ENCODE peak calls at places on chromosome 5, in seven cellular contexts. One of them, this sample, is unnamed.

GRCh38 chr5:135112008-135112670 is 78.1 kb upstream of the PITX1 start:
- DNase-seq in EL: no peak
- DNase-seq in GM04503: no peak
- DNase-seq in mucosa of gallbladder: no peak
- DNase-seq in upper lobe of right lung: peak; percentile 4
- DNase-seq in H9: no peak
- DNase-seq in SK-N-DZ: no peak
- DNase-seq in this sample: no peak

GRCh38 chr5:29229461-29229860 is 1964.0 kb upstream of the CDH6 start:
- DNase-seq in EL: no peak
- DNase-seq in GM04503: no peak
- DNase-seq in mucosa of gallbladder: no peak
- DNase-seq in upper lobe of right lung: no peak
- DNase-seq in H9: no peak
- DNase-seq in SK-N-DZ: no peak
- DNase-seq in this sample: no peak

GRCh38 chr5:95842955-95843544 is 20.5 kb upstream of the GLRX start:
- DNase-seq in EL: peak; percentile 86
- DNase-seq in GM04503: no peak
- DNase-seq in mucosa of gallbladder: peak; percentile 68
- DNase-seq in upper lobe of right lung: peak; percentile 90
- DNase-seq in H9: peak; percentile 57
- DNase-seq in SK-N-DZ: peak; percentile 68
- DNase-seq in this sample: peak; percentile 76

GRCh38 chr5:117337064-117337749 is 762.6 kb upstream of the SEMA6A start:
- DNase-seq in EL: no peak
- DNase-seq in GM04503: no peak
- DNase-seq in mucosa of gallbladder: no peak
- DNase-seq in upper lobe of right lung: no peak
- DNase-seq in H9: no peak
- DNase-seq in SK-N-DZ: no peak
- DNase-seq in this sample: no peak

GRCh38 chr5:19322716-19323485 is 665.1 kb downstream of the CDH18 start:
- DNase-seq in EL: peak; percentile 21
- DNase-seq in GM04503: no peak
- DNase-seq in mucosa of gallbladder: no peak
- DNase-seq in upper lobe of right lung: no peak
- DNase-seq in H9: no peak
- DNase-seq in SK-N-DZ: no peak
- DNase-seq in this sample: no peak

GRCh38 chr5:72166070-72166979 is 59.0 kb downstream of the MAP1B start:
- DNase-seq in EL: no peak
- DNase-seq in GM04503: no peak
- DNase-seq in mucosa of gallbladder: peak; percentile 27
- DNase-seq in upper lobe of right lung: no peak
- DNase-seq in H9: peak; percentile 49
- DNase-seq in SK-N-DZ: peak; percentile 96
- DNase-seq in this sample: no peak

GRCh38 chr5:532521-533242 is 8.4 kb upstream of the SLC9A3 start:
- DNase-seq in EL: no peak
- DNase-seq in GM04503: no peak
- DNase-seq in mucosa of gallbladder: no peak
- DNase-seq in upper lobe of right lung: peak; percentile 53
- DNase-seq in H9: no peak
- DNase-seq in SK-N-DZ: no peak
- DNase-seq in this sample: no peak

GRCh38 chr5:2003690-2004365 is 121.1 kb upstream of the IRX4 start:
- DNase-seq in EL: no peak
- DNase-seq in GM04503: no peak
- DNase-seq in mucosa of gallbladder: no peak
- DNase-seq in upper lobe of right lung: no peak
- DNase-seq in H9: no peak
- DNase-seq in SK-N-DZ: no peak
- DNase-seq in this sample: no peak

GRCh38 chr5:149549461-149550266 is 1.6 kb downstream of the CSNK1A1 start:
- DNase-seq in EL: peak; percentile 59
- DNase-seq in GM04503: no peak
- DNase-seq in mucosa of gallbladder: no peak
- DNase-seq in upper lobe of right lung: no peak
- DNase-seq in H9: peak; percentile 50
- DNase-seq in SK-N-DZ: peak; percentile 8
- DNase-seq in this sample: peak; percentile 66

GRCh38 chr5:67966712-67967111 is 248.8 kb upstream of the PIK3R1 start:
- DNase-seq in EL: no peak
- DNase-seq in GM04503: no peak
- DNase-seq in mucosa of gallbladder: no peak
- DNase-seq in upper lobe of right lung: no peak
- DNase-seq in H9: no peak
- DNase-seq in SK-N-DZ: no peak
- DNase-seq in this sample: no peak

GRCh38 chr5:39176740-39177628 is 42.4 kb downstream of the FYB1 start:
- DNase-seq in EL: no peak
- DNase-seq in GM04503: no peak
- DNase-seq in mucosa of gallbladder: no peak
- DNase-seq in upper lobe of right lung: no peak
- DNase-seq in H9: no peak
- DNase-seq in SK-N-DZ: no peak
- DNase-seq in this sample: no peak

GRCh38 chr5:142981886-142982820 is 212.0 kb downstream of the ARHGAP26 start:
- DNase-seq in EL: peak; percentile 82
- DNase-seq in GM04503: no peak
- DNase-seq in mucosa of gallbladder: peak; percentile 89
- DNase-seq in upper lobe of right lung: peak; percentile 87
- DNase-seq in H9: no peak
- DNase-seq in SK-N-DZ: no peak
- DNase-seq in this sample: peak; percentile 90

GRCh38 chr5:150441813-150442698 is 7.5 kb downstream of the RPS14 start:
- DNase-seq in EL: no peak
- DNase-seq in GM04503: no peak
- DNase-seq in mucosa of gallbladder: no peak
- DNase-seq in upper lobe of right lung: no peak
- DNase-seq in H9: peak; percentile 59
- DNase-seq in SK-N-DZ: no peak
- DNase-seq in this sample: no peak

GRCh38 chr5:91311697-91312501 is 71.2 kb downstream of the ARRDC3 start:
- DNase-seq in EL: peak; percentile 98
- DNase-seq in GM04503: peak; percentile 99
- DNase-seq in mucosa of gallbladder: peak; percentile 74
- DNase-seq in upper lobe of right lung: peak; percentile 86
- DNase-seq in H9: no peak
- DNase-seq in SK-N-DZ: no peak
- DNase-seq in this sample: peak; percentile 88

GRCh38 chr5:163571755-163572154 is 66.3 kb downstream of the MAT2B start:
- DNase-seq in EL: peak; percentile 92
- DNase-seq in GM04503: peak; percentile 67
- DNase-seq in mucosa of gallbladder: peak; percentile 19
- DNase-seq in upper lobe of right lung: no peak
- DNase-seq in H9: no peak
- DNase-seq in SK-N-DZ: peak; percentile 23
- DNase-seq in this sample: peak; percentile 89

This sample was measured in SJSA1.